ENCODE peak calls at places on chromosomes 3 and 15, in six cellular contexts. M is H9, K is ovary, P is transverse colon, L is upper lobe of left lung, T is Panc1. Y is an unnamed sample.
A peak's percentile ranks its signal among the peaks of the same experiment; 100 is the strongest.

GRCh38 chr3:195555110-195555509 is 12.0 kb upstream of the PPP1R2 start:
- DNase-seq in M (peak; percentile 76), K (no peak), P (no peak), L (no peak), T (no peak), Y (no peak)

GRCh38 chr3:45330500-45331295 is 57.7 kb upstream of the LARS2 start:
- DNase-seq in M (no peak), K (no peak), P (no peak), L (no peak), T (no peak), Y (no peak)

GRCh38 chr15:73573572-73573971 is 59.6 kb downstream of the NPTN start:
- DNase-seq in M (no peak), K (no peak), P (peak; percentile 89), L (peak; percentile 49), T (no peak), Y (no peak)

GRCh38 chr15:75830910-75831805 is 12.1 kb upstream of the UBE2Q2 start:
- DNase-seq in M (no peak), K (no peak), P (no peak), L (no peak), T (no peak), Y (no peak)

GRCh38 chr15:39270976-39271375 is 309.9 kb upstream of the THBS1 start:
- DNase-seq in M (no peak), K (no peak), P (no peak), L (no peak), T (no peak), Y (no peak)

GRCh38 chr3:29382399-29382798 is 101.5 kb downstream of the RBMS3 start:
- DNase-seq in M (no peak), K (no peak), P (no peak), L (no peak), T (no peak), Y (no peak)

GRCh38 chr3:176075046-176075445 is 1122.2 kb downstream of the TBL1XR1 start:
- DNase-seq in M (no peak), K (no peak), P (no peak), L (no peak), T (no peak), Y (no peak)

GRCh38 chr15:53512029-53512428 is 247.4 kb downstream of the WDR72 start:
- DNase-seq in M (no peak), K (no peak), P (no peak), L (no peak), T (no peak), Y (no peak)

GRCh38 chr3:178386401-178386800 is 149.8 kb upstream of the KCNMB2 start:
- DNase-seq in M (no peak), K (no peak), P (no peak), L (no peak), T (no peak), Y (no peak)

GRCh38 chr3:47762233-47762632 is 19.5 kb downstream of the SMARCC1 start:
- DNase-seq in M (no peak), K (no peak), P (no peak), L (no peak), T (no peak), Y (no peak)

GRCh38 chr15:70101459-70102113 is 3.9 kb upstream of the TLE3 start:
- DNase-seq in M (peak; percentile 77), K (peak; percentile 77), P (peak; percentile 63), L (peak; percentile 66), T (no peak), Y (no peak)

GRCh38 chr15:95522533-95522932 is 808.0 kb upstream of the NR2F2 start:
- DNase-seq in M (no peak), K (no peak), P (no peak), L (no peak), T (no peak), Y (no peak)

GRCh38 chr15:43082509-43082908 is 23.3 kb downstream of the UBR1 start:
- DNase-seq in M (no peak), K (no peak), P (no peak), L (no peak), T (no peak), Y (no peak)

GRCh38 chr3:54870423-54870822 is 57.4 kb downstream of the LRTM1 start:
- DNase-seq in M (no peak), K (peak; percentile 30), P (no peak), L (no peak), T (no peak), Y (no peak)

GRCh38 chr3:196287066-196287404 is 491 bp downstream of the PCYT1A start:
- DNase-seq in M (no peak), K (peak; percentile 11), P (no peak), L (peak; percentile 39), T (no peak), Y (no peak)

GRCh38 chr15:78069630-78070029 is 7.9 kb downstream of the TBC1D2B start:
- DNase-seq in M (no peak), K (no peak), P (no peak), L (no peak), T (no peak), Y (no peak)

GRCh38 chr15:66927326-66928077 is 137.9 kb upstream of the SMAD3 start:
- DNase-seq in M (peak; percentile 6), K (no peak), P (no peak), L (peak; percentile 5), T (no peak), Y (peak; percentile 47)

GRCh38 chr15:84888639-84889038 is 4.2 kb downstream of the SLC28A1 start:
- DNase-seq in M (no peak), K (no peak), P (no peak), L (no peak), T (no peak), Y (no peak)

GRCh38 chr15:44782516-44782915 is 46.2 kb downstream of the TRIM69 start:
- DNase-seq in M (no peak), K (no peak), P (no peak), L (no peak), T (no peak), Y (no peak)

GRCh38 chr3:40465111-40465407 is 7.9 kb downstream of the RPL14 start:
- DNase-seq in M (no peak), K (no peak), P (no peak), L (no peak), T (no peak), Y (no peak)

GRCh38 chr15:98881526-98882517 is 125.8 kb downstream of the PGPEP1L start:
- DNase-seq in M (no peak), K (peak; percentile 52), P (no peak), L (no peak), T (no peak), Y (no peak)

GRCh38 chr15:89099968-89100367 is 11.7 kb downstream of the ABHD2 start:
- DNase-seq in M (no peak), K (no peak), P (no peak), L (no peak), T (no peak), Y (no peak)

GRCh38 chr3:187997490-187997889 is 156.5 kb upstream of the LPP start:
- DNase-seq in M (no peak), K (no peak), P (no peak), L (no peak), T (no peak), Y (no peak)

GRCh38 chr3:187996609-187997008 is 157.3 kb upstream of the LPP start:
- DNase-seq in M (no peak), K (no peak), P (no peak), L (no peak), T (no peak), Y (no peak)

GRCh38 chr3:187992609-187993008 is 161.3 kb upstream of the LPP start:
- DNase-seq in M (no peak), K (no peak), P (no peak), L (no peak), T (no peak), Y (no peak)

GRCh38 chr3:187997946-187998561 is 155.9 kb upstream of the LPP start:
- DNase-seq in M (no peak), K (no peak), P (no peak), L (no peak), T (no peak), Y (no peak)

GRCh38 chr3:187994221-187995085 is 159.5 kb upstream of the LPP start:
- DNase-seq in M (no peak), K (no peak), P (no peak), L (no peak), T (no peak), Y (no peak)
- H3K27ac ChIP-seq in M (no peak overlapping the region), K (no peak overlapping the region), P (no peak overlapping the region), L (no peak overlapping the region), T (no peak overlapping the region), Y (no peak overlapping the region)

GRCh38 chr15:31485911-31486461 is 159.4 kb downstream of the KLF13 start:
- DNase-seq in M (peak; percentile 20), K (no peak), P (no peak), L (no peak), T (no peak), Y (peak; percentile 55)

GRCh38 chr15:31486506-31486905 is 159.9 kb downstream of the KLF13 start:
- DNase-seq in M (peak; percentile 26), K (no peak), P (no peak), L (no peak), T (no peak), Y (peak; percentile 62)

GRCh38 chr15:31488437-31489204 is 162.0 kb downstream of the KLF13 start:
- DNase-seq in M (peak; percentile 82), K (no peak), P (peak; percentile 75), L (peak; percentile 68), T (peak; percentile 38), Y (peak; percentile 91)

GRCh38 chr15:31487811-31488436 is 161.3 kb downstream of the KLF13 start:
- DNase-seq in M (peak; percentile 39), K (no peak), P (no peak), L (no peak), T (no peak), Y (peak; percentile 69)

GRCh38 chr15:31486906-31487695 is 160.5 kb downstream of the KLF13 start:
- DNase-seq in M (peak; percentile 19), K (no peak), P (no peak), L (no peak), T (no peak), Y (peak; percentile 72)
- H3K27ac ChIP-seq in M (no peak overlapping the region), K (no peak overlapping the region), P (no peak overlapping the region), L (no peak overlapping the region), T (no peak overlapping the region), Y (no peak overlapping the region)

GRCh38 chr3:43728476-43728875 is 37.7 kb downstream of the ABHD5 start:
- DNase-seq in M (no peak), K (no peak), P (no peak), L (no peak), T (no peak), Y (no peak)
- H3K27ac ChIP-seq in M (no peak overlapping the region), K (no peak overlapping the region), P (peak overlapping the region; percentile 76), L (no peak overlapping the region), T (no peak overlapping the region), Y (no peak overlapping the region)

DNA sequence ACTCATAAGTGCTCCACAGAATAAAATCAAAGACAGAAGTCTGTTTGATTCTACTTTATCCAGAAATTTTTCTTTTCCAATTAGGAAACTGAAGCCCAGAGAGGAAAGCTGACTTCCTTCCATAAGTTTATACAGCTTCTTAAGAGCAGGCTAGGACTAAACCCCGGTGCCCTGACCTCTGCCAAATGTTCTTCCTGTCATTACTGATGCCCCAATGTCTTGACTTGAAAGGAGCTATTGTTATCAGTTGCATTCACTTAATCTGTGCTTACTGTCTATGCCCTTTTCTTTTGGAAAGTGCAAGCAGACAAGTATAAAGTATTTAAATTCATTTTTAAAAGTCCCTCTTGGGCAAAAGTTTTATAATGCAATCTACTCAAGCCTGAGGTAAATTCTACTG is 18.1 kb downstream of the CD200 start:
- DNase-seq in M (no peak), K (no peak), P (no peak), L (no peak), T (no peak), Y (no peak)
- H3K27ac ChIP-seq in M (no peak overlapping the region), K (no peak overlapping the region), P (no peak overlapping the region), L (no peak overlapping the region), T (no peak overlapping the region), Y (no peak overlapping the region)